ENCODE peak calls at places on chromosomes 4 and X, in nine cellular contexts. J is CD4-positive, alpha-beta memory T cell; M is aorta; I is thoracic aorta; W is naive thymus-derived CD4-positive, alpha-beta T cell; U is ovary; K is ascending aorta; R is body of pancreas; H is hepatocyte. Z is an unnamed sample.

GRCh38 chrX:130575831-130576404 is 174.1 kb downstream of the RBMX2 start:
- DNase-seq in U (no peak), W (peak; percentile 19), H (peak; percentile 45), M (peak; percentile 82), R (peak; percentile 61), J (no peak), K (peak; percentile 63), I (no peak), Z (no peak)

GRCh38 chr4:7068279-7068842 is 497 bp upstream of the GRPEL1 start:
- DNase-seq in H (no peak), U (no peak), K (no peak), R (no peak), M (no peak), I (no peak), W (no peak), J (no peak), Z (no peak)

GRCh38 chr4:158729716-158730559 is 6.7 kb upstream of the PPID start:
- DNase-seq in H (peak; percentile 77), I (peak; percentile 12), K (peak; percentile 82), R (peak; percentile 79), J (no peak), M (peak; percentile 77), W (peak; percentile 57), U (peak; percentile 37), Z (peak; percentile 51)

GRCh38 chr4:53905281-53905934 is 159.0 kb downstream of the CHIC2 start:
- DNase-seq in I (no peak), J (no peak), R (no peak), W (no peak), U (no peak), H (peak; percentile 18), K (no peak), M (no peak), Z (no peak)

GRCh38 chr4:2220016-2220620 is 21.8 kb downstream of the HAUS3 start:
- DNase-seq in H (peak; percentile 88), M (peak; percentile 87), R (peak; percentile 83), J (peak; percentile 79), K (peak; percentile 83), W (peak; percentile 82), I (peak; percentile 13), U (peak; percentile 63), Z (peak; percentile 65)

GRCh38 chr4:153089781-153090180 is 114.5 kb upstream of the TRIM2 start:
- DNase-seq in U (no peak), J (no peak), H (no peak), K (no peak), W (no peak), R (no peak), M (no peak), I (no peak), Z (no peak)

GRCh38 chrX:69616520-69617203 is 749 bp downstream of the EDA start:
- DNase-seq in U (peak; percentile 18), J (peak; percentile 41), M (peak; percentile 78), W (peak; percentile 1), I (no peak), H (peak; percentile 42), R (peak; percentile 32), K (peak; percentile 62), Z (no peak)

GRCh38 chr4:124183926-124184325 is 528.6 kb downstream of the ANKRD50 start:
- DNase-seq in K (no peak), I (no peak), M (no peak), W (no peak), H (no peak), R (no peak), J (no peak), U (no peak), Z (no peak)

GRCh38 chrX:134938682-134939081 is 52.1 kb upstream of the SMIM10 start:
- DNase-seq in W (no peak), H (no peak), I (no peak), R (no peak), K (no peak), M (no peak), J (no peak), U (no peak), Z (no peak)

GRCh38 chr4:71713611-71714203 is 70.2 kb downstream of the GC start:
- DNase-seq in I (no peak), H (peak; percentile 77), U (no peak), K (no peak), M (no peak), W (peak; percentile 33), R (no peak), J (no peak), Z (peak; percentile 7)

GRCh38 chr4:176735300-176735699 is 57.4 kb downstream of the VEGFC start:
- DNase-seq in J (no peak), U (no peak), I (no peak), K (no peak), R (no peak), W (no peak), H (no peak), M (no peak), Z (no peak)

GRCh38 chrX:103533428-103534216 is 14.3 kb upstream of the RAB40A start:
- DNase-seq in K (peak; percentile 90), R (peak; percentile 90), H (peak; percentile 88), I (peak; percentile 43), U (peak; percentile 78), W (peak; percentile 65), M (peak; percentile 89), J (peak; percentile 56), Z (peak; percentile 47)

GRCh38 chr4:153310793-153311192 is 33.7 kb upstream of the MND1 start:
- DNase-seq in J (no peak), U (no peak), H (no peak), K (no peak), M (no peak), I (no peak), R (no peak), W (no peak), Z (no peak)

GRCh38 chrX:2371026-2371778 is 129.6 kb downstream of the DHRSX start:
- DNase-seq in W (no peak), K (no peak), M (no peak), H (no peak), I (no peak), U (no peak), R (no peak), J (no peak), Z (no peak)

GRCh38 chrX:10350991-10351390 is 194.2 kb downstream of the CLCN4 start:
- DNase-seq in H (no peak), U (no peak), I (no peak), R (no peak), J (no peak), W (no peak), K (no peak), M (no peak), Z (no peak)

GRCh38 chr4:6694177-6694901 is 661 bp downstream of the S100P start:
- DNase-seq in U (no peak), R (no peak), M (no peak), W (peak; percentile 38), K (no peak), J (peak; percentile 64), I (no peak), H (no peak), Z (no peak)

GRCh38 chr4:189597341-189597740 is 343.3 kb upstream of the FRG1 start:
- DNase-seq in K (no peak), U (no peak), H (no peak), M (no peak), I (no peak), J (no peak), W (no peak), R (no peak), Z (no peak)

GRCh38 chr4:105637409-105638258 is 70.9 kb downstream of the INTS12 start:
- DNase-seq in M (peak; percentile 78), H (peak; percentile 58), J (no peak), W (peak; percentile 25), R (peak; percentile 78), K (peak; percentile 83), I (peak; percentile 47), U (peak; percentile 13), Z (no peak)

GRCh38 chr4:56215901-56216300 is 171.4 kb downstream of the AASDH start:
- DNase-seq in R (peak; percentile 8), K (no peak), I (no peak), U (no peak), M (no peak), H (peak; percentile 69), W (no peak), J (no peak), Z (no peak)

GRCh38 chrX:10486373-10486772 is 134.0 kb downstream of the MID1 start:
- DNase-seq in W (no peak), U (no peak), M (no peak), J (no peak), I (no peak), H (no peak), K (peak; percentile 70), R (no peak), Z (no peak)

GRCh38 chr4:19381068-19381467 is 870.6 kb upstream of the SLIT2 start:
- DNase-seq in J (no peak), H (no peak), U (no peak), W (no peak), R (no peak), K (no peak), I (no peak), M (no peak), Z (no peak)

GRCh38 chrX:56783450-56783831 is 54.4 kb downstream of the NBDY start:
- DNase-seq in K (peak; percentile 88), H (no peak), W (peak; percentile 86), U (peak; percentile 83), M (peak; percentile 94), I (no peak), R (peak; percentile 88), J (no peak), Z (no peak)

GRCh38 chr4:93791570-93792195 is 36.9 kb upstream of the ATOH1 start:
- DNase-seq in R (peak; percentile 71), K (no peak), H (peak; percentile 84), U (peak; percentile 25), M (no peak), I (no peak), J (no peak), W (no peak), Z (no peak)
- H3K4me1 ChIP-seq in R (no peaks in the 10 kb centered on the region), K (no peaks in the 10 kb centered on the region), H (no peaks in the 10 kb centered on the region), U (no peaks in the 10 kb centered on the region), M (no peaks in the 10 kb centered on the region), I (no peaks in the 10 kb centered on the region), J (no peaks in the 10 kb centered on the region), W (no peaks in the 10 kb centered on the region), Z (no peaks in the 10 kb centered on the region)

DNA sequence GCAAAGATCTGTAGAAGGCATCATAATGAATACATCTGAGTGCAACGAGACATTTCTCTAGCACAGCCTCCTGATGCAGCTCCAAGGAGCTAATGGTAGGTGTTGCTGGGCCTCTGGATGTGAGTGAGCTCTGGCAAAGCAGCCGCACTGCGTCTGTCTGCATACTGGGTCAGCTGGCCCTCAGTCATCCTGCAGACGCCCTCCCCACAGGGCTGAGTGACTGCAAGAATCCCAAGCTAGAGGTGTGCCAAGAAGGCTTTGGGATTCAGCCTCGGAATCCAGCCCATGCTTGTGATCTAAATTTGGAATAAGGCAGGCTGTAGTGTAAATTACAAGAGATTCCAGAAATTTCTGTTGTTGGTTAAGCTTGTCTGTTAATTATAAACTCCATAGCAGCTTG is 18.5 kb downstream of the HERC3 start:
- DNase-seq in R (peak; percentile 22), J (no peak), H (no peak), W (no peak), U (peak; percentile 24), M (peak; percentile 81), K (peak; percentile 88), I (peak; percentile 41), Z (no peak)
- H3K4me1 ChIP-seq in R (peaks cover 44% of the 10 kb centered on the region), J (peaks cover 70% of the 10 kb centered on the region), H (peaks cover 24% of the 10 kb centered on the region), W (peaks cover 59% of the 10 kb centered on the region), U (peaks cover 9% of the 10 kb centered on the region), M (peaks cover 6% of the 10 kb centered on the region), K (peaks cover 28% of the 10 kb centered on the region), I (peaks cover 37% of the 10 kb centered on the region), Z (peaks cover 82% of the 10 kb centered on the region)

GRCh38 chrX:154050113-154050495 is 30.4 kb upstream of the IRAK1 start:
- DNase-seq in H (no peak), R (no peak), K (no peak), M (no peak), W (no peak), U (no peak), I (no peak), J (no peak), Z (no peak)
- H3K4me1 ChIP-seq in H (peaks cover 18% of the 10 kb centered on the region), R (peaks cover 46% of the 10 kb centered on the region), K (peaks cover 26% of the 10 kb centered on the region), M (no peaks in the 10 kb centered on the region), W (no peaks in the 10 kb centered on the region), U (peaks cover 25% of the 10 kb centered on the region), I (peaks cover 27% of the 10 kb centered on the region), J (peaks cover 19% of the 10 kb centered on the region), Z (peaks cover 15% of the 10 kb centered on the region)

GRCh38 chrX:150548684-150549083 is 19.7 kb upstream of the MTM1 start:
- DNase-seq in H (no peak), U (no peak), J (no peak), R (no peak), I (no peak), K (no peak), W (no peak), M (no peak), Z (no peak)
- H3K4me1 ChIP-seq in H (no peaks in the 10 kb centered on the region), U (peaks cover 6% of the 10 kb centered on the region), J (peaks cover 30% of the 10 kb centered on the region), R (peaks cover 19% of the 10 kb centered on the region), I (peaks cover 6% of the 10 kb centered on the region), K (peaks cover 3% of the 10 kb centered on the region), W (peaks cover 13% of the 10 kb centered on the region), M (no peaks in the 10 kb centered on the region), Z (peaks cover 23% of the 10 kb centered on the region)

Z was measured in CD8-positive, alpha-beta memory T cell.